ENCODE peak calls at places on chromosome 2, in six cellular contexts. S is activated T-cell treated with anti-CD3 and anti-CD28 coated beads, Interleukin-2, amount 50 U/mL, for 72 hours; X is stimulated activated CD4-positive, alpha-beta T cell treated with anti-CD3 and anti-CD28 coated beads, Interleukin-12 subunit alpha, Interleukin-12 subunit beta, amount 100 ng/mL, for 4 hours; H is RWPE2; I is GM12891; B is BJ. N is an unnamed sample.

GRCh38 chr2:169478339-169478738 is 955 bp upstream of the BBS5 start:
- DNase-seq in H (no peak), S (no peak), X (no peak), I (no peak), B (no peak), N (no peak)

GRCh38 chr2:230706053-230706498 is 6.6 kb upstream of the CAB39 start:
- DNase-seq in X (no peak), I (no peak), S (no peak), H (no peak), B (no peak), N (no peak)

GRCh38 chr2:183242937-183243336 is 118.7 kb downstream of the NUP35 start:
- DNase-seq in X (no peak), H (no peak), I (no peak), S (no peak), B (no peak), N (no peak)

GRCh38 chr2:151106805-151107490 is 154.7 kb downstream of the RBM43 start:
- DNase-seq in I (no peak), S (no peak), B (no peak), X (no peak), H (no peak), N (no peak)

GRCh38 chr2:13230221-13230620 is 513.5 kb downstream of the TRIB2 start:
- DNase-seq in X (no peak), S (no peak), B (no peak), I (no peak), H (no peak), N (no peak)

GRCh38 chr2:20172273-20173052 is 52.5 kb downstream of the SDC1 start:
- DNase-seq in H (no peak), X (no peak), S (no peak), B (no peak), I (no peak), N (no peak)

GRCh38 chr2:206381881-206382280 is 61.5 kb upstream of the ADAM23 start:
- DNase-seq in I (no peak), S (no peak), B (no peak), H (no peak), X (no peak), N (no peak)

GRCh38 chr2:152647417-152648010 is 69.7 kb downstream of the PRPF40A start:
- DNase-seq in X (no peak), S (no peak), B (no peak), I (no peak), H (no peak), N (no peak)

GRCh38 chr2:99819766-99820165 is 322.6 kb downstream of the AFF3 start:
- DNase-seq in I (no peak), B (no peak), X (no peak), S (no peak), H (no peak), N (no peak)

GRCh38 chr2:35495182-35495581 is 860.4 kb upstream of the CRIM1 start:
- DNase-seq in B (no peak), I (no peak), H (no peak), S (no peak), X (no peak), N (no peak)

GRCh38 chr2:193502363-193503035 is 1307.8 kb upstream of the TMEFF2 start:
- DNase-seq in I (no peak), S (no peak), X (no peak), B (no peak), H (no peak), N (no peak)

GRCh38 chr2:138906549-138906948 is 126.4 kb upstream of the NXPH2 start:
- DNase-seq in B (no peak), X (no peak), S (no peak), H (no peak), I (no peak), N (no peak)

GRCh38 chr2:47767880-47768609 is 14.9 kb upstream of the MSH6 start:
- DNase-seq in S (peak), H (no peak), I (peak), X (peak), B (no peak), N (peak)

GRCh38 chr2:114550895-114551793 is 108.7 kb downstream of the DPP10 start:
- DNase-seq in H (no peak), S (peak), I (peak), B (no peak), X (no peak), N (no peak)

GRCh38 chr2:118061135-118061955 is 26.9 kb upstream of the INSIG2 start:
- DNase-seq in H (no peak), I (no peak), X (no peak), B (no peak), S (no peak), N (no peak)

GRCh38 chr2:99680946-99681345 is 191.1 kb upstream of the REV1 start:
- DNase-seq in B (no peak), I (no peak), S (no peak), X (no peak), H (no peak), N (no peak)

GRCh38 chr2:174771631-174772491 is 7.6 kb upstream of the CHRNA1 start:
- DNase-seq in B (peak), I (peak), H (peak), X (peak), S (peak), N (peak)

GRCh38 chr2:111172666-111173065 is 52.0 kb downstream of the BCL2L11 start:
- DNase-seq in H (no peak), S (no peak), X (no peak), B (no peak), I (no peak), N (no peak)

GRCh38 chr2:102895386-102895785 is 133.6 kb downstream of the TMEM182 start:
- DNase-seq in B (no peak), I (no peak), S (no peak), X (no peak), H (no peak), N (no peak)

GRCh38 chr2:101446869-101447268 is 28.0 kb downstream of the RFX8 start:
- DNase-seq in H (no peak), B (peak), X (no peak), S (peak), I (no peak), N (no peak)

GRCh38 chr2:239249781-239250180 is 151.0 kb downstream of the HDAC4 start:
- DNase-seq in X (no peak), B (no peak), H (no peak), S (no peak), I (no peak), N (no peak)

GRCh38 chr2:148739454-148740105 is 95.0 kb downstream of the EPC2 start:
- DNase-seq in I (no peak), X (no peak), H (no peak), B (no peak), S (no peak), N (no peak)

GRCh38 chr2:106541333-106541732 is 54.2 kb downstream of the CD8B2 start:
- DNase-seq in I (no peak), X (no peak), S (no peak), B (no peak), H (no peak), N (no peak)

GRCh38 chr2:218806346-218806978 is 24.5 kb downstream of the CYP27A1 start:
- DNase-seq in X (no peak), S (no peak), I (no peak), B (peak), H (no peak), N (no peak)

GRCh38 chr2:101617188-101617587 is 80.3 kb upstream of the MAP4K4 start:
- DNase-seq in X (no peak), S (no peak), B (peak), H (no peak), I (no peak), N (no peak)

GRCh38 chr2:198137733-198138132 is 333.3 kb downstream of the PLCL1 start:
- DNase-seq in X (no peak), H (no peak), I (no peak), B (no peak), S (no peak), N (no peak)

GRCh38 chr2:96267159-96267971 is 1.3 kb downstream of the CIAO1 start:
- DNase-seq in I (peak), H (no peak), S (peak), X (peak), B (no peak), N (no peak)

GRCh38 chr2:222866358-222866960 is 5.6 kb downstream of the ACSL3 start:
- DNase-seq in H (no peak), B (no peak), S (no peak), X (no peak), I (no peak), N (no peak)

GRCh38 chr2:55839182-55839819 is 84.3 kb downstream of the EFEMP1 start:
- DNase-seq in I (no peak), S (no peak), X (no peak), H (peak), B (no peak), N (no peak)

GRCh38 chr2:34567128-34567527 is 968.0 kb upstream of the FAM98A start:
- DNase-seq in I (no peak), S (no peak), H (no peak), B (no peak), X (no peak), N (no peak)

GRCh38 chr2:180872256-180872655 is 108.1 kb upstream of the UBE2E3 start:
- DNase-seq in B (peak), S (no peak), H (no peak), I (no peak), X (no peak), N (no peak)

GRCh38 chr2:80326214-80326613 is 21.7 kb upstream of the LRRTM1 start:
- DNase-seq in X (no peak), B (no peak), H (no peak), S (no peak), I (no peak), N (no peak)

GRCh38 chr2:19020144-19021099 is 338.0 kb downstream of the OSR1 start:
- DNase-seq in S (no peak), H (no peak), I (no peak), X (no peak), B (no peak), N (no peak)

GRCh38 chr2:8587251-8587791 is 94.5 kb upstream of the ID2 start:
- DNase-seq in X (no peak), B (no peak), H (no peak), S (no peak), I (no peak), N (no peak)

GRCh38 chr2:189086710-189087109 is 92.9 kb downstream of the COL5A2 start:
- DNase-seq in S (no peak), H (no peak), B (peak), X (no peak), I (no peak), N (no peak)

GRCh38 chr2:95271381-95271971 is 2.8 kb upstream of the PROM2 start:
- DNase-seq in I (no peak), H (peak), B (no peak), X (no peak), S (no peak), N (no peak)

GRCh38 chr2:200380139-200380561 is 73.7 kb downstream of the SPATS2L start:
- DNase-seq in B (no peak), I (no peak), X (no peak), S (no peak), H (no peak), N (no peak)

GRCh38 chr2:101003278-101003775 is 1.2 kb downstream of the RPL31 start:
- DNase-seq in I (no peak), H (no peak), X (no peak), B (no peak), S (no peak), N (no peak)